ENCODE peak calls at places on chromosomes 5 and 9, in seven cellular contexts. M is renal cortical epithelial cell; P is stimulated activated CD4-positive, alpha-beta T cell treated with anti-CD3 and anti-CD28 coated beads, Interleukin-15, amount 100 ng/mL, for 24 hours; L is BE2C; X is midbrain; Q is stimulated activated CD8-positive, alpha-beta memory T cell treated with anti-CD3 and anti-CD28 coated beads, Interleukin-4, amount 100 ng/mL, for 24 hours; J is T follicular helper cell. O is an unnamed sample.

GRCh38 chr9:74120061-74120460 is 377.1 kb upstream of the RORB start:
- DNase-seq in P (no peak), M (no peak), L (no peak), Q (no peak), X (no peak), J (no peak), O (no peak)

GRCh38 chr5:60856059-60856458 is 12.0 kb upstream of the ELOVL7 start:
- DNase-seq in M (peak; percentile 78), L (no peak), X (no peak), Q (no peak), J (no peak), P (no peak), O (no peak)

GRCh38 chr5:177419045-177419444 is 7.4 kb upstream of the GRK6 start:
- DNase-seq in X (no peak), L (no peak), M (peak; percentile 46), J (no peak), Q (no peak), P (no peak), O (no peak)

GRCh38 chr5:143121135-143121474 is 282.4 kb downstream of the NR3C1 start:
- DNase-seq in Q (no peak), L (no peak), P (no peak), X (no peak), M (no peak), J (no peak), O (no peak)

GRCh38 chr5:173653822-173654523 is 37.5 kb upstream of the BOD1 start:
- DNase-seq in L (peak; percentile 67), M (no peak), J (no peak), Q (no peak), P (no peak), X (no peak), O (no peak)

GRCh38 chr5:149470942-149471341 is 80.3 kb downstream of the CSNK1A1 start:
- DNase-seq in Q (no peak), J (no peak), L (no peak), X (no peak), P (no peak), M (no peak), O (no peak)

GRCh38 chr5:168315991-168316578 is 24.6 kb downstream of the WWC1 start:
- DNase-seq in X (peak; percentile 45), Q (no peak), P (no peak), L (no peak), J (no peak), M (peak; percentile 73), O (no peak)

GRCh38 chr9:113558632-113559502 is 95.3 kb downstream of the RGS3 start:
- DNase-seq in J (no peak), L (peak; percentile 79), X (peak; percentile 28), M (peak; percentile 88), P (no peak), Q (no peak), O (peak; percentile 44)

GRCh38 chr5:1887400-1888360 is 5.0 kb upstream of the IRX4 start:
- DNase-seq in P (no peak), L (no peak), X (no peak), J (no peak), M (no peak), Q (no peak), O (no peak)

GRCh38 chr9:10876333-10876732 is 263.5 kb upstream of the PTPRD start:
- DNase-seq in P (no peak), X (no peak), J (no peak), M (no peak), L (no peak), Q (no peak), O (no peak)

GRCh38 chr9:134413112-134413715 is 87.0 kb downstream of the RXRA start:
- DNase-seq in M (no peak), J (no peak), P (no peak), Q (no peak), L (no peak), X (no peak), O (no peak)

GRCh38 chr5:50595199-50595598 is 71.2 kb upstream of the PARP8 start:
- DNase-seq in P (no peak), Q (no peak), X (no peak), M (peak; percentile 89), L (no peak), J (no peak), O (no peak)

GRCh38 chr9:87557996-87558395 is 60.3 kb downstream of the DAPK1 start:
- DNase-seq in M (peak; percentile 58), X (no peak), J (no peak), Q (no peak), P (no peak), L (peak; percentile 73), O (no peak)

GRCh38 chr9:77170991-77171699 is 6.2 kb upstream of the VPS13A start:
- DNase-seq in L (no peak), M (no peak), P (no peak), J (no peak), X (no peak), Q (no peak), O (no peak)

GRCh38 chr5:139676951-139677367 is 28.8 kb downstream of the CXXC5 start:
- DNase-seq in M (no peak), L (peak; percentile 48), P (no peak), J (no peak), Q (no peak), X (peak; percentile 93), O (no peak)

GRCh38 chr9:19634881-19635280 is 154.0 kb downstream of the SLC24A2 start:
- DNase-seq in M (no peak), P (no peak), L (no peak), J (no peak), X (no peak), Q (no peak), O (no peak)

GRCh38 chr5:62197697-62198096 is 108.3 kb upstream of the KIF2A start:
- DNase-seq in X (no peak), L (no peak), M (no peak), P (no peak), J (no peak), Q (no peak), O (no peak)

GRCh38 chr9:125141251-125141650 is 2.1 kb downstream of the SCAI start:
- DNase-seq in J (no peak), X (no peak), Q (no peak), P (no peak), L (no peak), M (no peak), O (no peak)

GRCh38 chr9:34185778-34186551 is 7.1 kb downstream of the UBAP1 start:
- DNase-seq in P (no peak), J (no peak), M (peak; percentile 100), L (no peak), Q (no peak), X (no peak), O (peak; percentile 91)

GRCh38 chr9:98404157-98404695 is 148.8 kb upstream of the TBC1D2 start:
- DNase-seq in M (no peak), Q (no peak), J (no peak), X (no peak), P (no peak), L (no peak), O (no peak)

GRCh38 chr5:179115307-179115706 is 55.1 kb downstream of the ZNF354C start:
- DNase-seq in M (no peak), J (no peak), Q (no peak), P (no peak), X (no peak), L (no peak), O (no peak)

GRCh38 chr9:17394868-17395488 is 183.9 kb upstream of the SH3GL2 start:
- DNase-seq in P (no peak), Q (no peak), L (no peak), J (no peak), X (no peak), M (no peak), O (no peak)

GRCh38 chr5:160166973-160167622 is 47.8 kb upstream of the PWWP2A start:
- DNase-seq in Q (no peak), P (no peak), X (no peak), M (no peak), L (no peak), J (no peak), O (no peak)

GRCh38 chr5:3546028-3546427 is 49.6 kb upstream of the IRX1 start:
- DNase-seq in M (no peak), P (no peak), L (no peak), Q (no peak), X (no peak), J (no peak), O (no peak)

GRCh38 chr5:307306-307705 is 14.2 kb upstream of the AHRR start:
- DNase-seq in M (no peak), X (no peak), L (no peak), J (no peak), P (no peak), Q (no peak), O (no peak)

GRCh38 chr5:2378976-2379375 is 372.5 kb downstream of the IRX2 start:
- DNase-seq in L (no peak), M (no peak), J (no peak), Q (no peak), P (no peak), X (no peak), O (no peak)

GRCh38 chr5:176732306-176732705 is 78.1 kb upstream of the UNC5A start:
- DNase-seq in Q (no peak), X (no peak), J (no peak), M (no peak), L (peak; percentile 3), P (no peak), O (no peak)

GRCh38 chr5:335740-336038 is 14.2 kb downstream of the AHRR start:
- DNase-seq in P (no peak), L (no peak), J (no peak), M (no peak), Q (no peak), X (no peak), O (no peak)